ENCODE peak calls at places on chromosomes 13 and 19, in six cellular contexts. One of them, this sample, is unnamed.

GRCh38 chr13:26300140-26300539 is 46.2 kb downstream of the CDK8 start:
- DNase-seq in small intestine: no peak
- DNase-seq in A549: peak
- DNase-seq in osteoblast: peak
- DNase-seq in CD8-positive, alpha-beta memory T cell: no peak
- DNase-seq in heart right ventricle: no peak
- DNase-seq in this sample: no peak

GRCh38 chr13:42355118-42355840 is 83.3 kb downstream of the AKAP11 start:
- DNase-seq in small intestine: no peak
- DNase-seq in A549: no peak
- DNase-seq in osteoblast: peak
- DNase-seq in CD8-positive, alpha-beta memory T cell: peak
- DNase-seq in heart right ventricle: no peak
- DNase-seq in this sample: no peak

GRCh38 chr19:47176627-47177090 is 46.0 kb downstream of the SAE1 start:
- DNase-seq in small intestine: peak
- DNase-seq in A549: no peak
- DNase-seq in osteoblast: peak
- DNase-seq in CD8-positive, alpha-beta memory T cell: peak
- DNase-seq in heart right ventricle: no peak
- DNase-seq in this sample: no peak

GRCh38 chr19:21210037-21210621 is 68.3 kb downstream of the ZNF431 start:
- DNase-seq in small intestine: peak
- DNase-seq in A549: no peak
- DNase-seq in osteoblast: no peak
- DNase-seq in CD8-positive, alpha-beta memory T cell: no peak
- DNase-seq in heart right ventricle: no peak
- DNase-seq in this sample: no peak

GRCh38 chr13:31074750-31075149 is 87.0 kb downstream of the HSPH1 start:
- DNase-seq in small intestine: no peak
- DNase-seq in A549: no peak
- DNase-seq in osteoblast: no peak
- DNase-seq in CD8-positive, alpha-beta memory T cell: no peak
- DNase-seq in heart right ventricle: no peak
- DNase-seq in this sample: no peak

GRCh38 chr19:44990966-44991365 is 10.3 kb upstream of the RELB start:
- DNase-seq in small intestine: no peak
- DNase-seq in A549: no peak
- DNase-seq in osteoblast: peak
- DNase-seq in CD8-positive, alpha-beta memory T cell: no peak
- DNase-seq in heart right ventricle: no peak
- DNase-seq in this sample: no peak

GRCh38 chr19:19657397-19657783 is 6.1 kb downstream of the ATP13A1 start:
- DNase-seq in small intestine: no peak
- DNase-seq in A549: no peak
- DNase-seq in osteoblast: peak
- DNase-seq in CD8-positive, alpha-beta memory T cell: peak
- DNase-seq in heart right ventricle: no peak
- DNase-seq in this sample: no peak

GRCh38 chr13:89982406-89983085 is 1364.9 kb upstream of the MIR17HG start:
- DNase-seq in small intestine: no peak
- DNase-seq in A549: peak
- DNase-seq in osteoblast: no peak
- DNase-seq in CD8-positive, alpha-beta memory T cell: no peak
- DNase-seq in heart right ventricle: no peak
- DNase-seq in this sample: no peak

GRCh38 chr13:81025091-81025490 is 684.2 kb upstream of the SPRY2 start:
- DNase-seq in small intestine: no peak
- DNase-seq in A549: no peak
- DNase-seq in osteoblast: no peak
- DNase-seq in CD8-positive, alpha-beta memory T cell: no peak
- DNase-seq in heart right ventricle: no peak
- DNase-seq in this sample: no peak

GRCh38 chr19:4507804-4508203 is 10.5 kb downstream of the PLIN4 start:
- DNase-seq in small intestine: no peak
- DNase-seq in A549: no peak
- DNase-seq in osteoblast: no peak
- DNase-seq in CD8-positive, alpha-beta memory T cell: no peak
- DNase-seq in heart right ventricle: no peak
- DNase-seq in this sample: no peak

GRCh38 chr13:78317030-78317429 is 286.3 kb downstream of the POU4F1 start:
- DNase-seq in small intestine: no peak
- DNase-seq in A549: no peak
- DNase-seq in osteoblast: no peak
- DNase-seq in CD8-positive, alpha-beta memory T cell: no peak
- DNase-seq in heart right ventricle: no peak
- DNase-seq in this sample: no peak

GRCh38 chr19:55857149-55857548 is 20.8 kb downstream of the NLRP4 start:
- DNase-seq in small intestine: no peak
- DNase-seq in A549: no peak
- DNase-seq in osteoblast: no peak
- DNase-seq in CD8-positive, alpha-beta memory T cell: no peak
- DNase-seq in heart right ventricle: no peak
- DNase-seq in this sample: no peak

GRCh38 chr19:4713384-4713951 is 10.2 kb downstream of the DPP9 start:
- DNase-seq in small intestine: peak
- DNase-seq in A549: peak
- DNase-seq in osteoblast: peak
- DNase-seq in CD8-positive, alpha-beta memory T cell: no peak
- DNase-seq in heart right ventricle: peak
- DNase-seq in this sample: peak

GRCh38 chr13:27036236-27036981 is 135.2 kb downstream of the USP12 start:
- DNase-seq in small intestine: no peak
- DNase-seq in A549: peak
- DNase-seq in osteoblast: peak
- DNase-seq in CD8-positive, alpha-beta memory T cell: no peak
- DNase-seq in heart right ventricle: no peak
- DNase-seq in this sample: no peak

GRCh38 chr19:51123381-51124186 is 1.1 kb upstream of the SIGLEC9 start:
- DNase-seq in small intestine: no peak
- DNase-seq in A549: no peak
- DNase-seq in osteoblast: peak
- DNase-seq in CD8-positive, alpha-beta memory T cell: peak
- DNase-seq in heart right ventricle: no peak
- DNase-seq in this sample: no peak

GRCh38 chr19:55461974-55462628 is 659 bp upstream of the ISOC2 start:
- DNase-seq in small intestine: peak
- DNase-seq in A549: peak
- DNase-seq in osteoblast: no peak
- DNase-seq in CD8-positive, alpha-beta memory T cell: no peak
- DNase-seq in heart right ventricle: no peak
- DNase-seq in this sample: no peak

GRCh38 chr13:102100234-102100633 is 301.6 kb downstream of the FGF14 start:
- DNase-seq in small intestine: no peak
- DNase-seq in A549: no peak
- DNase-seq in osteoblast: no peak
- DNase-seq in CD8-positive, alpha-beta memory T cell: no peak
- DNase-seq in heart right ventricle: no peak
- DNase-seq in this sample: no peak

GRCh38 chr13:48852911-48853310 is 122.8 kb upstream of the FNDC3A start:
- DNase-seq in small intestine: no peak
- DNase-seq in A549: no peak
- DNase-seq in osteoblast: no peak
- DNase-seq in CD8-positive, alpha-beta memory T cell: no peak
- DNase-seq in heart right ventricle: no peak
- DNase-seq in this sample: no peak

GRCh38 chr13:36352350-36352749 is 6.2 kb upstream of the SPART start:
- DNase-seq in small intestine: no peak
- DNase-seq in A549: no peak
- DNase-seq in osteoblast: no peak
- DNase-seq in CD8-positive, alpha-beta memory T cell: no peak
- DNase-seq in heart right ventricle: no peak
- DNase-seq in this sample: no peak

GRCh38 chr13:30009411-30009810 is 159.0 kb upstream of the UBL3 start:
- DNase-seq in small intestine: no peak
- DNase-seq in A549: no peak
- DNase-seq in osteoblast: no peak
- DNase-seq in CD8-positive, alpha-beta memory T cell: no peak
- DNase-seq in heart right ventricle: no peak
- DNase-seq in this sample: no peak

GRCh38 chr19:55340144-55340783 is 588 bp downstream of the KMT5C start:
- DNase-seq in small intestine: peak
- DNase-seq in A549: peak
- DNase-seq in osteoblast: peak
- DNase-seq in CD8-positive, alpha-beta memory T cell: peak
- DNase-seq in heart right ventricle: no peak
- DNase-seq in this sample: no peak

GRCh38 chr13:23881408-23881785 is 7.8 kb downstream of the MIPEP start:
- DNase-seq in small intestine: no peak
- DNase-seq in A549: no peak
- DNase-seq in osteoblast: no peak
- DNase-seq in CD8-positive, alpha-beta memory T cell: no peak
- DNase-seq in heart right ventricle: no peak
- DNase-seq in this sample: no peak

GRCh38 chr13:112809332-112810310 is 119.8 kb downstream of the ATP11A start:
- DNase-seq in small intestine: no peak
- DNase-seq in A549: no peak
- DNase-seq in osteoblast: peak
- DNase-seq in CD8-positive, alpha-beta memory T cell: no peak
- DNase-seq in heart right ventricle: no peak
- DNase-seq in this sample: no peak

GRCh38 chr19:19160489-19161035 is 9.5 kb downstream of the MEF2B start:
- DNase-seq in small intestine: no peak
- DNase-seq in A549: no peak
- DNase-seq in osteoblast: peak
- DNase-seq in CD8-positive, alpha-beta memory T cell: no peak
- DNase-seq in heart right ventricle: no peak
- DNase-seq in this sample: no peak

GRCh38 chr19:45103200-45103624 is 10.2 kb downstream of the PPP1R37 start:
- DNase-seq in small intestine: no peak
- DNase-seq in A549: no peak
- DNase-seq in osteoblast: no peak
- DNase-seq in CD8-positive, alpha-beta memory T cell: peak
- DNase-seq in heart right ventricle: no peak
- DNase-seq in this sample: no peak

GRCh38 chr19:1299822-1300221 is 14.1 kb downstream of the EFNA2 start:
- DNase-seq in small intestine: no peak
- DNase-seq in A549: no peak
- DNase-seq in osteoblast: no peak
- DNase-seq in CD8-positive, alpha-beta memory T cell: no peak
- DNase-seq in heart right ventricle: no peak
- DNase-seq in this sample: no peak
- H3K4me3 ChIP-seq in small intestine: no peak
- H3K4me3 ChIP-seq in A549: no peak
- H3K4me3 ChIP-seq in osteoblast: no peak
- H3K4me3 ChIP-seq in CD8-positive, alpha-beta memory T cell: no peak
- H3K4me3 ChIP-seq in heart right ventricle: no peak
- H3K4me3 ChIP-seq in this sample: no peak

GRCh38 chr19:24098359-24098758 is 11.4 kb downstream of the ZNF254 start:
- DNase-seq in small intestine: no peak
- DNase-seq in A549: no peak
- DNase-seq in osteoblast: no peak
- DNase-seq in CD8-positive, alpha-beta memory T cell: no peak
- DNase-seq in heart right ventricle: no peak
- DNase-seq in this sample: no peak
- H3K27ac ChIP-seq in small intestine: no peak
- H3K27ac ChIP-seq in A549: no peak
- H3K27ac ChIP-seq in osteoblast: no peak
- H3K27ac ChIP-seq in CD8-positive, alpha-beta memory T cell: no peak
- H3K27ac ChIP-seq in heart right ventricle: no peak
- H3K27ac ChIP-seq in this sample: no peak

GRCh38 chr19:42919757-42920079 is 2.0 kb upstream of the PSG6 start:
- DNase-seq in small intestine: no peak
- DNase-seq in A549: peak
- DNase-seq in osteoblast: no peak
- DNase-seq in CD8-positive, alpha-beta memory T cell: no peak
- DNase-seq in heart right ventricle: no peak
- DNase-seq in this sample: no peak
- H3K4me3 ChIP-seq in small intestine: no peak
- H3K4me3 ChIP-seq in A549: no peak
- H3K4me3 ChIP-seq in osteoblast: no peak
- H3K4me3 ChIP-seq in CD8-positive, alpha-beta memory T cell: no peak
- H3K4me3 ChIP-seq in heart right ventricle: no peak
- H3K4me3 ChIP-seq in this sample: no peak

GRCh38 chr19:33799507-33799906 is 2.8 kb downstream of the KCTD15 start:
- DNase-seq in small intestine: no peak
- DNase-seq in A549: no peak
- DNase-seq in osteoblast: peak
- DNase-seq in CD8-positive, alpha-beta memory T cell: no peak
- DNase-seq in heart right ventricle: no peak
- DNase-seq in this sample: no peak
- H3K27ac ChIP-seq in small intestine: no peak
- H3K27ac ChIP-seq in A549: no peak
- H3K27ac ChIP-seq in osteoblast: no peak
- H3K27ac ChIP-seq in CD8-positive, alpha-beta memory T cell: no peak
- H3K27ac ChIP-seq in heart right ventricle: no peak
- H3K27ac ChIP-seq in this sample: no peak

GRCh38 chr19:28794301-28794700 is 418.6 kb downstream of the UQCRFS1 start:
- DNase-seq in small intestine: no peak
- DNase-seq in A549: no peak
- DNase-seq in osteoblast: no peak
- DNase-seq in CD8-positive, alpha-beta memory T cell: no peak
- DNase-seq in heart right ventricle: no peak
- DNase-seq in this sample: no peak

GRCh38 chr19:28793391-28794168 is 419.4 kb downstream of the UQCRFS1 start:
- DNase-seq in small intestine: no peak
- DNase-seq in A549: no peak
- DNase-seq in osteoblast: no peak
- DNase-seq in CD8-positive, alpha-beta memory T cell: no peak
- DNase-seq in heart right ventricle: no peak
- DNase-seq in this sample: no peak
- H3K4me3 ChIP-seq in small intestine: no peak
- H3K4me3 ChIP-seq in A549: no peak
- H3K4me3 ChIP-seq in osteoblast: no peak
- H3K4me3 ChIP-seq in CD8-positive, alpha-beta memory T cell: no peak
- H3K4me3 ChIP-seq in heart right ventricle: peak
- H3K4me3 ChIP-seq in this sample: peak

GRCh38 chr13:21015284-21015683 is 46.1 kb downstream of the LATS2 start:
- DNase-seq in small intestine: no peak
- DNase-seq in A549: no peak
- DNase-seq in osteoblast: no peak
- DNase-seq in CD8-positive, alpha-beta memory T cell: no peak
- DNase-seq in heart right ventricle: no peak
- DNase-seq in this sample: no peak
- H3K27ac ChIP-seq in small intestine: no peak
- H3K27ac ChIP-seq in A549: peak
- H3K27ac ChIP-seq in osteoblast: peak
- H3K27ac ChIP-seq in CD8-positive, alpha-beta memory T cell: no peak
- H3K27ac ChIP-seq in heart right ventricle: no peak
- H3K27ac ChIP-seq in this sample: peak

DNA sequence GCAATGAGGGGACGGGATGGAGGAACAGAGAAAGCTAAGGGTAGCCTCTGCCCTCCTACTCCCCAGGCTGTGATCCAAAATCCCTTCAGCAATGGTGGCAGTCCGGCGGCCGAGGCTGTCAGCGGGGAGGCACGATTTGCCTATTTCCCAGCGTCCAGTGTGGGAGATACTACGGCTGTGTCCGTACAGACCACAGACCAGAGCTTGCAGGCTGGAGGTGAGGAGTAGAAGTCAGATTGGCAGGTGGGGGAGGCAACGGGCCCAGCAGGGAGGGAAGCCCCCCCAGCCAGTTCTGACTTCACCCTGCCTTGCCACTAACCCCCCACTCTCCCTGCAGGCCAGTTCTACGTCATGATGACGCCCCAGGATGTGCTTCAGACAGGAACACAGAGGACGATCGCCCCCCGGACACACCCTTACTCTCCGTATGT is 1.6 kb downstream of the USF2 start:
- DNase-seq in small intestine: no peak
- DNase-seq in A549: no peak
- DNase-seq in osteoblast: peak
- DNase-seq in CD8-positive, alpha-beta memory T cell: no peak
- DNase-seq in heart right ventricle: no peak
- DNase-seq in this sample: no peak
- H3K4me3 ChIP-seq in small intestine: no peak
- H3K4me3 ChIP-seq in A549: peak
- H3K4me3 ChIP-seq in osteoblast: no peak
- H3K4me3 ChIP-seq in CD8-positive, alpha-beta memory T cell: no peak
- H3K4me3 ChIP-seq in heart right ventricle: no peak
- H3K4me3 ChIP-seq in this sample: peak